ENCODE peak calls at places on chromosomes 5 and 9, in four cellular contexts. R, Z, B and S are unnamed samples.

GRCh38 chr9:128787583-128788156 is 617 bp downstream of the TBC1D13 start:
- DNase-seq in B (no peak), Z (no peak), R (no peak), S (peak)

GRCh38 chr5:172492097-172492840 is 37.9 kb upstream of the SH3PXD2B start:
- DNase-seq in R (no peak), B (no peak), Z (no peak), S (no peak)

GRCh38 chr5:77267496-77267895 is 57.0 kb downstream of the PDE8B start:
- DNase-seq in R (no peak), B (no peak), Z (no peak), S (no peak)

GRCh38 chr5:168472329-168472728 is 13.9 kb upstream of the RARS1 start:
- DNase-seq in B (no peak), R (no peak), Z (no peak), S (no peak)

GRCh38 chr9:530681-531080 is 310.8 kb upstream of the DMRT1 start:
- DNase-seq in B (no peak), Z (no peak), R (peak), S (no peak)

GRCh38 chr5:33764786-33765185 is 127.0 kb downstream of the ADAMTS12 start:
- DNase-seq in R (no peak), Z (no peak), B (no peak), S (no peak)

GRCh38 chr5:137613554-137614265 is 114.6 kb upstream of the SPOCK1 start:
- DNase-seq in B (no peak), R (no peak), Z (no peak), S (peak)

GRCh38 chr5:127804886-127805426 is 101.8 kb downstream of the CCDC192 start:
- DNase-seq in R (no peak), Z (no peak), B (no peak), S (no peak)

GRCh38 chr5:112668016-112668415 is 69.7 kb upstream of the APC start:
- DNase-seq in Z (peak), B (no peak), R (no peak), S (no peak)

GRCh38 chr5:57681942-57682341 is 199.3 kb upstream of the ACTBL2 start:
- DNase-seq in Z (no peak), B (no peak), R (no peak), S (no peak)

GRCh38 chr5:80054682-80055081 is 19.5 kb downstream of the THBS4 start:
- DNase-seq in B (no peak), Z (no peak), R (no peak), S (no peak)

GRCh38 chr5:143186623-143187022 is 216.9 kb downstream of the NR3C1 start:
- DNase-seq in B (no peak), Z (no peak), R (no peak), S (no peak)

GRCh38 chr5:132380741-132381140 is 11.2 kb downstream of the SLC22A5 start:
- DNase-seq in Z (no peak), R (no peak), B (no peak), S (no peak)

GRCh38 chr5:13939647-13940046 is 4.8 kb downstream of the DNAH5 start:
- DNase-seq in Z (no peak), B (no peak), R (no peak), S (no peak)

GRCh38 chr5:86625148-86625547 is 7.4 kb downstream of the COX7C start:
- DNase-seq in B (no peak), R (no peak), Z (no peak), S (no peak)

GRCh38 chr5:86631165-86631564 is 13.4 kb downstream of the COX7C start:
- DNase-seq in Z (no peak), B (no peak), R (no peak), S (no peak)

GRCh38 chr5:86623785-86624483 is 6.2 kb downstream of the COX7C start:
- DNase-seq in B (no peak), R (no peak), Z (no peak), S (peak)

GRCh38 chr5:86626149-86626548 is 8.4 kb downstream of the COX7C start:
- DNase-seq in R (no peak), B (no peak), Z (no peak), S (no peak)
- TF ChIP-seq REST in R (peak), B (peak), Z (peak), S (peak)

GRCh38 chr9:134367796-134368490 is 41.7 kb downstream of the RXRA start:
- DNase-seq in B (peak), Z (no peak), R (no peak), S (no peak)
- TF ChIP-seq POLR2AphosphoS5 in B (peak), Z (no peak), R (no peak), S (no peak)

GRCh38 chr5:124649548-124650501 is 96.6 kb downstream of the ZNF608 start:
- DNase-seq in Z (no peak), R (no peak), B (peak), S (peak)
- H3K4me3 ChIP-seq in Z (peak), R (no peak), B (peak), S (no peak)

DNA sequence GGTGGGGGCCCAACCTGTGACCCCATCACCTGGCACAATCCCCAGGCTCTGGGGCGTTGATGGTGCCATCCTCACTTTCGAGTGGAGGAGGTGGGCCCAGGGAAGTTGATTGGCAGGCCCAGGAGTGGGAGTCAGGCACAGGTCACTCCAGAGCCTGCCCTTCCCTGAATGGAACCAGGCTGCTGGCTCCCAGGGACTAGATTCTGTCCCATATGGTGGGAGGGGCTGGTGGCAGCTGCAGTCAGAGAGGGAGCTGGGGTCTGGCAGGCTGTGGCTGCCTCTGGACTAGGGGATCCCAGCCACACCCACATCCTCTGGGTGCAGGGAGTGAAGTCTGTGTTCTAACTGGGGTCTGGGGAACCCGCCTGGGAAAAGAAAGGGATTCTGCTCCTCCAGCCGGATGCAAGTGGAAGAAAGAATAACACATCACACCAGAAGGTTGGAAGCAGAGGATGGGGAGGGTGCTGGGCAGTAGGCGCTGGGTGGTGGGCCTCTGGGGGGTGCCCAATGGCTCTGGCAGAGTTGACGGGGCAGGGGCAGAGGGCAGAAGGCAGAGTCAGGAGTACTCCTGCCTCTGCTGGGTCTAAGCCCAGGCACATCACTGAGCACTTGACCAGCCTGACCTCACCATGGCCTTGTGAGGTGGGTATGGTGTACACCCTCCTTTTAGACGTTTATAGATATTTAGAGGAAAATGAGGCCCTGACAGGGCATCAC is 25.8 kb downstream of the CEL start:
- DNase-seq in Z (no peak), B (no peak), R (no peak), S (no peak)
- TF ChIP-seq REST in Z (no peak), B (no peak), R (no peak), S (no peak)

DNA sequence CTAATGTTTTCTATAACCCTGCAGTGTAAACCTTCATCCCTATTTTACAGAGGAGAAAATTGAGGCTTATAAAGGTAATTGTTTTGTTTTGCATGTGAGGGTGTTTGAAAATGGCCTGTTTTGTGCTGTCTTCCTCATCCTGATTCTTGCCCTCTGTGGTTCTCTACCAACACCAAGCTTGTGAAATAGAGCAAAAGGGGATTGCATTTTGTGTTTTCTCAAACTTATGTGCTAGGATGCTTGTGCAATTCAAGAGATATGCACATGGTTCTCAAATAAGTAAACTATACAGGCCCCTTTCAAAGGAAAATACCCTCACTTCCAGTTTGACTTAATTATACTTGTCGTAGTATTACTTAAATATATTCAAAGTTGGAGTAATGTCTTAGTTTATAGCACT is 17.2 kb downstream of the PAM start:
- DNase-seq in R (no peak), B (no peak), Z (no peak), S (peak)
- TF ChIP-seq POLR2AphosphoS5 in R (no peak), B (no peak), Z (no peak), S (no peak)

DNA sequence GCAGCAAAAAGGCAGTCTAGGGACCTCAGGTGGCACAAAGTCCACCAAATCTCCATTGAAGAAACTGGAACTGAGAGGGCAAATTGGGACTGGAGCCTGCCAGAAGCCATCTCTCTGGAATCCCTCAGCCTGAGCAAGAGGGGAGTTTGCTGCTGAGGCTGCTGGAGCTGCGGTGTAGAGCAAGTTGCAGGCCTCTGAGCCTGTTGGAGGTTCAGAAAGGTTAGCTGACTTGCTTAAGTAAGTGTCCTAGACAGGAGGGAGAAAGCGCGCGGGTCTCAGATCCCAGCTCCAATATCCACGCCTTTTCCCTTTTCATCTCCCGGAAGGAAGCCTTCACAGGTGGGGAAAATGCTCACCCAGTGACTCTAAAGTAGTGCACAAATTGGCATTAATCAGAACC is 1.4 kb upstream of the TGFBR1 start:
- DNase-seq in R (no peak), B (no peak), Z (no peak), S (no peak)
- H3K4me3 ChIP-seq in R (no peak), B (no peak), Z (no peak), S (no peak)

DNA sequence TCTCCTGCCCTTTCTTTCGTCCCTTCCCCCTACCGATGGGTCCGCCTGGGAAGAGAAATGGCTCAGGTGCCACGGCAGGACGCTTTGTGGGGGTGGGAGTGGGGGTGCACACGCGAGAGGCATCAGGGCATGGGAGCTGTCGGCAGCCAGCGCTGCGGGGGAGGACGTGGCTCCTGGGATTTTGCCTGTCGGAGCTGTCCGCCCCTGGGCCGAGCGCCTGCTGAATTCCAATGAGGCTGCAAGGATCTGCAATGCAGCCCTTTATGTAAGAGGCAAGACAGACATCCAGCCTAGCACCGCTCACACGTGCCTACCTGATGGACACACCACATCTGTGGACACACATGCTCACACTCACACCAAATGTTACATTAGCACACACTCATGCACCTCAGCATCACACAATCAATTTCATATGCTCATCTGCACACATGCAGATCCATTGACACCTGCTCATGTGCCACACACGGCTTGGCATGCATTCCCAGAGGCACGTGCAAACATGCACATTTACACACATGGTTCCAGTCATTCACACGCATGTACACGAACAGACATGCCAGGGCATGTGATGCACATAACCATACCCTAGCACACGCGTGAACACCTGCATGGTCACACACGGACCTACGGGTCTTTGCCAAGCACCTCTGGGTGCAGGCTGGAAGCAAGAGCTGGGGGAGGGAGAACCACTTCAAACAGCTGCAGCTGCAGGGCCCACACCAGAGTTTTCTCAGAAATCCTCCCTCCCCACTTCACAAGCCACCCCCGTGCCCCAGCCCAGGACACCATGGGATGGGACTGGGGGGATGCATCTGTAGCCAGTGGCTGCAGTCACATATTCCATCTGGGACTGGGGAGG is 1.4 kb downstream of the GRIN1 start:
- DNase-seq in B (no peak), R (no peak), Z (no peak), S (no peak)
- TF ChIP-seq REST in B (peak), R (no peak), Z (no peak), S (no peak)

DNA sequence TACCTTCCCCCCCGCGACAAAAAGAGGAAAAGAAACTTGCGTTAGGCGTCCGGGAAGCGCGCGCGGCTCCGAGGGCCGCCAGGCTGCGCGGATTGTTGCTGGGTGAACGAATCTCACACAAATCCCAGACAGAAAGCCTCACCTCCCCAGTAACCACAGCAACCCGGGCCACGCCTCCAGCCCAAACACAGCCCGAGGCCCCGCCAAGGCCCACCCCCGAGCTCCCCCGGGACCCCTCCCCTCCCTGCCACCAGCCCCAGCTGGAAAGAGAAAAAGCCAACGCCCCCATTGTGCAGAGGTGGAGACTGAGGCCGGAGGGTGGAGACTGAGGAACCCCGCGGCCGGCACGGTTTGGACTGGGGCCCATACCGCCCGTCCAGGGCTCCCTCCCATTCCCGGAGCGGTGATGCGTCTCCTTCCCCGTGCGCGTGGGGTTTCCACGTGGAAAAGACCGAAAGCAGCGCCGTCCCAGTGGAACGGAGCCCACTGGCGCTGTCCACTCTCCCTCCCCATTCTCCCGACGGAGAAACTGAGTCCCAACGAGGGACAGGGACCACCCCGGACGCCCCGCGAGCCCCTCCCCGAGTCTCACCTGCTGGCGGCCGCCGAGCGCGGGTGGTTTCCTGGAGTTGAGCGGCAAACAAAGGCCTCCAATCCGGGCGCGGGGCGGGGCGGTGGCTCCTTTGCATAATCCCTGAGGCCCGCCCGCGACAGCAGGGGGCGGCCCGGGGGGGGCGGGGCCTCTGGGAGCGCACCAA is 10.2 kb upstream of the AKNA start:
- DNase-seq in R (peak), Z (no peak), B (peak), S (peak)
- TF ChIP-seq POLR2AphosphoS5 in R (peak), Z (no peak), B (no peak), S (peak)

DNA sequence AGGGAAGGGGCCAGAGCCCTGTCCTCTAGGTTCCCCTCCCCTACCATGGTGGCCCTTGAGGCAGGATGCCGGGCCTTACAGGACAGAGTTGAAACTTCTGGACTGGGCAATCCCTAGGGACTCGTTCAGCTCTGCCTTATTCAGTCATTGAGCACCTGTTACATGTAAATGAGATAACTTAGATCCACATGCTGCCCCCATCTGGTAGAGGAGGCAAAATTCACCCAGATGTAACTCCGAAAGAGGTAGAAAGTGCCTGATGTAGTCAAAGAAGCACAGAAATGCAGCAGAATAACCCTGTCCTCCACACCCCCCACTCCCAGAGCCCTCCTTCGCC is 1.5 kb downstream of the GGTA1 start:
- DNase-seq in B (peak), R (peak), Z (peak), S (peak)
- H3K4me3 ChIP-seq in B (peak), R (peak), Z (peak), S (peak)